ENCODE peak calls at places on chromosomes 12 and 14, in eight cellular contexts. B is ovary, A is mammary epithelial cell, T is stomach, G is gastrocnemius medialis, H is tibial artery, W is A549, E is BJ. K is an unnamed sample.

GRCh38 chr14:64643709-64644108 is 60.5 kb upstream of the PLEKHG3 start:
- DNase-seq in E (no peak), W (no peak), H (no peak), B (no peak), A (no peak), T (no peak), G (no peak), K (no peak)

GRCh38 chr12:51911788-51912711 is 4.7 kb downstream of the ACVRL1 start:
- DNase-seq in W (no peak), B (no peak), T (no peak), A (no peak), G (no peak), E (no peak), H (peak), K (no peak)

GRCh38 chr12:127507336-127507735 is 759.6 kb upstream of the TMEM132C start:
- DNase-seq in W (no peak), H (no peak), T (no peak), E (no peak), G (no peak), B (no peak), A (no peak), K (no peak)

GRCh38 chr14:68688872-68689371 is 103.9 kb downstream of the ZFP36L1 start:
- DNase-seq in T (no peak), W (peak), H (no peak), E (no peak), B (peak), G (no peak), A (no peak), K (peak)

GRCh38 chr14:79809849-79810612 is 401.3 kb downstream of the DIO2 start:
- DNase-seq in H (no peak), T (no peak), A (no peak), G (no peak), E (no peak), B (no peak), W (peak), K (no peak)

GRCh38 chr14:99568567-99569560 is 35.1 kb downstream of the CCDC85C start:
- DNase-seq in A (no peak), B (peak), T (peak), G (no peak), H (no peak), E (no peak), W (no peak), K (no peak)

GRCh38 chr12:57092529-57092862 is 3.6 kb downstream of the NAB2 start:
- DNase-seq in T (no peak), A (no peak), W (no peak), G (no peak), E (no peak), B (no peak), H (no peak), K (no peak)

GRCh38 chr14:93954900-93955891 is 21.2 kb downstream of the ASB2 start:
- DNase-seq in G (no peak), W (no peak), E (no peak), B (no peak), H (no peak), T (no peak), A (no peak), K (no peak)

GRCh38 chr12:26789731-26790644 is 43.0 kb downstream of the ITPR2 start:
- DNase-seq in A (peak), B (no peak), E (peak), T (no peak), W (peak), H (no peak), G (no peak), K (peak)

GRCh38 chr12:64028541-64028940 is 184.0 kb downstream of the SRGAP1 start:
- DNase-seq in H (no peak), G (no peak), A (no peak), T (no peak), B (no peak), E (no peak), W (no peak), K (no peak)

GRCh38 chr12:120820885-120821510 is 83.2 kb downstream of the SPPL3 start:
- DNase-seq in T (no peak), H (no peak), A (no peak), E (no peak), W (no peak), B (no peak), G (no peak), K (no peak)

GRCh38 chr14:54025661-54026060 is 69.0 kb upstream of the BMP4 start:
- DNase-seq in E (no peak), A (peak), B (no peak), G (no peak), W (peak), H (no peak), T (no peak), K (no peak)

GRCh38 chr12:26748741-26749431 is 84.1 kb downstream of the ITPR2 start:
- DNase-seq in H (no peak), E (no peak), G (no peak), W (no peak), A (peak), T (no peak), B (no peak), K (no peak)

GRCh38 chr14:103859416-103860202 is 12.2 kb upstream of the PPP1R13B start:
- DNase-seq in E (no peak), A (no peak), H (no peak), T (no peak), G (no peak), W (no peak), B (no peak), K (no peak)

GRCh38 chr12:19539836-19540235 is 100.5 kb downstream of the AEBP2 start:
- DNase-seq in G (no peak), H (no peak), W (no peak), B (no peak), A (no peak), T (no peak), E (no peak), K (no peak)

GRCh38 chr14:104865631-104866441 is 768 bp downstream of the CEP170B start:
- DNase-seq in G (no peak), H (peak), E (peak), W (peak), A (peak), B (peak), T (peak), K (peak)

GRCh38 chr12:131591714-131592709 is 118.9 kb upstream of the SFSWAP start:
- DNase-seq in W (no peak), E (no peak), H (no peak), T (no peak), A (no peak), B (no peak), G (no peak), K (no peak)

GRCh38 chr12:114682101-114682919 is 1.7 kb downstream of the TBX3 start:
- DNase-seq in W (no peak), B (no peak), G (no peak), A (peak), H (no peak), E (no peak), T (no peak), K (no peak)

GRCh38 chr12:87931764-87932163 is 97.4 kb downstream of the C12orf50 start:
- DNase-seq in T (no peak), E (no peak), A (peak), B (no peak), G (no peak), W (peak), H (no peak), K (peak)

GRCh38 chr14:59847711-59848110 is 22.9 kb downstream of the RTN1 start:
- DNase-seq in H (no peak), W (no peak), T (no peak), E (no peak), A (no peak), B (no peak), G (no peak), K (no peak)

GRCh38 chr12:13028825-13029570 is 15.2 kb upstream of the FAM234B start:
- DNase-seq in T (no peak), B (no peak), G (no peak), E (no peak), W (no peak), H (no peak), A (no peak), K (no peak)

GRCh38 chr12:57474862-57475261 is 4.8 kb downstream of the ARHGAP9 start:
- DNase-seq in G (no peak), W (no peak), E (no peak), T (no peak), H (no peak), A (no peak), B (no peak), K (no peak)

GRCh38 chr12:45794422-45794821 is 64.9 kb downstream of the ARID2 start:
- DNase-seq in E (no peak), B (no peak), W (no peak), H (no peak), T (no peak), G (no peak), A (no peak), K (no peak)

GRCh38 chr14:36665887-36666415 is 4.3 kb downstream of the PAX9 start:
- DNase-seq in H (no peak), B (no peak), A (no peak), W (no peak), E (no peak), G (no peak), T (no peak), K (no peak)

GRCh38 chr12:11885261-11886038 is 185.3 kb upstream of the BCL2L14 start:
- DNase-seq in H (no peak), B (no peak), T (peak), W (peak), G (no peak), E (peak), A (peak), K (no peak)

GRCh38 chr14:72607386-72608125 is 286.3 kb downstream of the DPF3 start:
- DNase-seq in W (no peak), G (no peak), H (no peak), E (no peak), B (no peak), T (no peak), A (no peak), K (no peak)

GRCh38 chr12:80941916-80942315 is 4.2 kb upstream of the LIN7A start:
- DNase-seq in B (no peak), T (no peak), G (no peak), W (no peak), A (no peak), H (no peak), E (no peak), K (no peak)

GRCh38 chr12:123444396-123445026 is 8.0 kb upstream of the RILPL2 start:
- DNase-seq in E (no peak), G (no peak), A (peak), B (no peak), T (no peak), H (no peak), W (peak), K (no peak)

GRCh38 chr12:34033628-34034296 is 11.5 kb downstream of the ALG10 start:
- DNase-seq in G (no peak), W (peak), T (no peak), A (no peak), E (no peak), B (no peak), H (no peak), K (no peak)

DNA sequence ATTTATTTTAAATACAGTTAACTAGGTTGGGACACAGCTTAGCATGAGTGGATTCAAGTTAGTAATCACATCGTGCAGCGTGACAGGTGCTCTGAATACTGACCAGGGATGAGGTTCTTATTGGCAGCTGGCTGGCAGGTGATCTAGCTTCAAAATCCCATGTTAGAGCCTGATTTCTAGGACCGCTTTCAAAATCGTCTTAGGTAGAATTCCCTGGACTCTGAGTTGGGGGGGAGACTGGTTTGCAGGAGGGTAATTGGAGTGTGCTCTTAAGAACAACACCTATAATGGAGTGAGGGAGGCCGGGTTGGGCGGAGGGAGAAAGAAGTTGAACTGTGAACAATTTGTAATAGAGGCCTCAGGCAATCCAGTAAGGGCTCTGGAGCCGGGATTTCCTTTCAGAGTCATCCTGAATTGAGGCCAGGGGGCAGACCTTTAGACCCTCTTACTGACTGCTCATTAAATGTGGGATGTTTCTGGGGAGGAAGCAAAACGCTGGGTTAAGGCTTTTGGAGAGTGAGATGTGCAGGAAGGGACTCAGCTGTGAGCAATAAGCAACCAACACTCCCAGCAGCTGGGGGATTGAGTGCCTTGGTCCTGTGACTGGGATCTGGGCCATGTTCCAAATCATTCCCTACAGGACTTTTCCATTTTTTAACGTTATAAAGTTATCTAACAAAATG is 920 bp upstream of the YARS2 start:
- DNase-seq in E (no peak), T (no peak), B (no peak), W (no peak), A (peak), G (no peak), H (no peak), K (no peak)
- H3K4me3 ChIP-seq in E (peak), T (peak), B (no peak), W (peak), A (peak), G (no peak), H (peak), K (peak)

GRCh38 chr12:59780605-59781135 is 184.8 kb downstream of the SLC16A7 start:
- DNase-seq in E (no peak), G (no peak), T (no peak), B (no peak), H (no peak), A (peak), W (peak), K (no peak)
- TF ChIP-seq CTCF in E (peak), G (no peak), T (no peak), B (no peak), H (no peak), A (peak), W (no peak), K (peak)

GRCh38 chr12:48890657-48891418 is 25.2 kb upstream of the RND1 start:
- DNase-seq in W (peak), H (peak), T (peak), A (peak), E (no peak), B (peak), G (peak), K (no peak)
- H3K4me3 ChIP-seq in W (peak), H (peak), T (peak), A (no peak), E (peak), B (peak), G (peak), K (peak)

GRCh38 chr14:100671386-100671901 is 55.2 kb upstream of the DLK1 start:
- DNase-seq in W (no peak), B (no peak), A (no peak), T (no peak), G (no peak), H (no peak), E (no peak), K (no peak)

GRCh38 chr14:100671906-100672305 is 54.8 kb upstream of the DLK1 start:
- DNase-seq in G (no peak), W (no peak), B (no peak), E (no peak), T (no peak), A (no peak), H (no peak), K (no peak)

GRCh38 chr14:100669468-100669867 is 57.2 kb upstream of the DLK1 start:
- DNase-seq in W (no peak), T (no peak), A (no peak), B (no peak), G (no peak), E (no peak), H (no peak), K (no peak)

GRCh38 chr14:100669011-100669412 is 57.7 kb upstream of the DLK1 start:
- DNase-seq in G (no peak), E (no peak), T (no peak), A (no peak), B (no peak), W (no peak), H (no peak), K (no peak)

GRCh38 chr14:100670017-100670974 is 56.4 kb upstream of the DLK1 start:
- DNase-seq in G (no peak), W (no peak), A (no peak), B (peak), H (no peak), E (no peak), T (no peak), K (no peak)
- TF ChIP-seq CTCF in G (no peak), W (no peak), A (no peak), B (no peak), H (no peak), E (peak), T (no peak), K (no peak)

GRCh38 chr12:99984271-99985128 is at the start of gene ANKS1B:
- DNase-seq in E (no peak), A (peak), B (peak), H (peak), W (peak), T (peak), G (peak), K (no peak)

GRCh38 chr12:99983721-99984258 is 946 bp downstream of the ANKS1B start:
- DNase-seq in H (no peak), T (no peak), B (no peak), G (no peak), W (peak), A (no peak), E (no peak), K (no peak)

GRCh38 chr12:99985631-99986030 is 895 bp upstream of the ANKS1B start:
- DNase-seq in E (no peak), H (no peak), W (no peak), A (no peak), B (no peak), T (no peak), G (no peak), K (no peak)

GRCh38 chr12:99981639-99982190 is 3.0 kb downstream of the ANKS1B start:
- DNase-seq in W (no peak), G (no peak), E (no peak), A (no peak), H (no peak), T (no peak), B (no peak), K (no peak)

GRCh38 chr12:99985129-99985570 is 414 bp upstream of the ANKS1B start:
- DNase-seq in T (no peak), H (no peak), E (no peak), A (peak), W (no peak), G (no peak), B (no peak), K (no peak)
- H3K4me3 ChIP-seq in T (peak), H (peak), E (peak), A (peak), W (peak), G (peak), B (peak), K (peak)

GRCh38 chr14:89773644-89774316 is 180.8 kb downstream of the EFCAB11 start:
- DNase-seq in E (no peak), A (no peak), H (no peak), W (peak), B (no peak), G (no peak), T (peak), K (no peak)

GRCh38 chr14:89775161-89775560 is 179.4 kb downstream of the EFCAB11 start:
- DNase-seq in T (no peak), W (no peak), H (no peak), B (no peak), G (no peak), A (no peak), E (no peak), K (no peak)

GRCh38 chr14:89779707-89780106 is 174.8 kb downstream of the EFCAB11 start:
- DNase-seq in T (no peak), W (no peak), E (no peak), A (no peak), H (no peak), B (no peak), G (no peak), K (no peak)
- TF ChIP-seq CTCF in T (no peak), W (no peak), E (no peak), A (peak), H (no peak), B (no peak), G (no peak), K (no peak)

GRCh38 chr12:39144613-39145061 is 239.2 kb upstream of the CPNE8 start:
- DNase-seq in H (no peak), B (no peak), E (no peak), T (no peak), W (no peak), G (no peak), A (no peak), K (no peak)

DNA sequence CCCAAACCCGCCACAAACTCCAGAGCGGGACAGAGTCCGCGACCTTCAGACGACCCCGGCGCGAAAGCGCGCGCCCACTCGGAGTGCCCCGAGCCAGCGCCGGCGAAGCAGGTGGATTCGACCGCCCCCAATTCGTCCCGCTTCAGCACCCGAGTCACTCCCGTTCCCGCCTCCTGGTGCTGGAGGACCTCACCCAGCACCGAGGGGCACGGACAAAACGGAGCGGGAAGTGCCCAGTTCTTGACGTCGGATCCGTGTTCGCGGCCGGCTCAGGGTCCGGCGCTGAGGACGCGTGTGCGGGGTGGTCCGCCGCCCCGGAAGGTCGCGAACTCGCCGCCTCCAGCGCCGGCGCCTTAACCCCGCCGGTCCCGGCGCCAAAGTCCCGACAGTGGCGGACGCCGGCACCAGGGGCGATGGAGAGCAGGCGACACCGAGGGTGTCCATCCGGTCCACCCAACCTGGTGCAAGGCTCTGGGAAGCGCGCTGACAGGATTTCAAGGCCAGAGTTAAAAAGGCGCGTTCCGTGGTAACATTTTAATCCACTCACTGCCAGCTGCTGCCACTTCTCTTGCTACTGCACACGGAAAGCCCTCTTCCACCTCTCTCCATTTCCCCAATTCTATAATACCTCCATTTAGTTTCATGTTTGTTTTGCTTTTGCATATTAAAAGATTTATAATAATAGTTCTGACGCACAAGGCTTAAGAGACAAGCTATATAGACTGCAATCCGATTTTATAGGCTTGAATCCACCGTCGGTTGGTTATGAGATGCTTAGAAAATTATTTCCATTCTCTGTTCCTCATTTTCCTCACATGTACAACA is 240.0 kb upstream of the CPNE8 start:
- DNase-seq in A (peak), G (no peak), W (peak), B (no peak), H (no peak), T (peak), E (no peak), K (no peak)
- H3K4me3 ChIP-seq in A (peak), G (peak), W (peak), B (peak), H (peak), T (peak), E (no peak), K (no peak)